ENCODE peak calls at places on chromosome 20, in ten cellular contexts. M is HepG2, U is IMR-90, J is ovary, I is heart left ventricle, W is kidney, O is OCI-LY7, Y is adrenal gland, K is tibial artery, H is stomach. B is an unnamed sample. For H3K36me3, the result is how much of the 10 kb centered on the place peaks cover.

GRCh38 chr20:51121901-51122412 is 99.0 kb upstream of the KCNG1 start:
- DNase-seq in M (no peak), U (peak), J (no peak), I (no peak), W (no peak), O (no peak), Y (no peak), K (no peak), H (no peak), B (no peak)

GRCh38 chr20:61760321-61761112 is 305.2 kb downstream of the TAF4 start:
- DNase-seq in M (no peak), U (no peak), J (no peak), I (no peak), W (no peak), O (no peak), Y (no peak), K (no peak), H (no peak), B (no peak)

GRCh38 chr20:49403911-49404310 is 78.6 kb downstream of the KCNB1 start:
- DNase-seq in M (no peak), U (no peak), J (no peak), I (no peak), W (no peak), O (no peak), Y (no peak), K (no peak), H (no peak), B (no peak)

GRCh38 chr20:12093062-12093796 is 175.5 kb downstream of the BTBD3 start:
- DNase-seq in M (no peak), U (no peak), J (no peak), I (no peak), W (no peak), O (no peak), Y (no peak), K (no peak), H (no peak), B (no peak)

GRCh38 chr20:41386502-41387427 is 20.1 kb upstream of the EMILIN3 start:
- DNase-seq in M (no peak), U (peak), J (no peak), I (peak), W (no peak), O (no peak), Y (no peak), K (no peak), H (no peak), B (no peak)

GRCh38 chr20:2149507-2149906 is 47.9 kb downstream of the STK35 start:
- DNase-seq in M (no peak), U (peak), J (no peak), I (no peak), W (peak), O (no peak), Y (no peak), K (no peak), H (no peak), B (no peak)

GRCh38 chr20:10217517-10218410 is 866 bp upstream of the SNAP25 start:
- DNase-seq in M (no peak), U (peak), J (peak), I (no peak), W (peak), O (no peak), Y (peak), K (peak), H (no peak), B (no peak)

GRCh38 chr20:38129248-38129865 is 35.7 kb downstream of the TGM2 start:
- DNase-seq in M (no peak), U (no peak), J (peak), I (no peak), W (peak), O (no peak), Y (no peak), K (peak), H (no peak), B (no peak)

GRCh38 chr20:64086801-64087200 is 2.6 kb upstream of the LKAAEAR1 start:
- DNase-seq in M (no peak), U (no peak), J (no peak), I (no peak), W (no peak), O (no peak), Y (no peak), K (no peak), H (no peak), B (no peak)

GRCh38 chr20:45020236-45020886 is 54.0 kb downstream of the STK4 start:
- DNase-seq in M (peak), U (peak), J (no peak), I (no peak), W (no peak), O (no peak), Y (no peak), K (no peak), H (no peak), B (no peak)

GRCh38 chr20:22601361-22602141 is 17.2 kb upstream of the FOXA2 start:
- DNase-seq in M (peak), U (no peak), J (no peak), I (no peak), W (no peak), O (no peak), Y (no peak), K (no peak), H (peak), B (no peak)

GRCh38 chr20:15616626-15617025 is 956.6 kb downstream of the KIF16B start:
- DNase-seq in M (no peak), U (peak), J (no peak), I (no peak), W (no peak), O (no peak), Y (no peak), K (no peak), H (no peak), B (no peak)

GRCh38 chr20:17943343-17943742 is 25.3 kb downstream of the SNX5 start:
- DNase-seq in M (no peak), U (no peak), J (no peak), I (no peak), W (no peak), O (peak), Y (no peak), K (no peak), H (no peak), B (no peak)

GRCh38 chr20:14622796-14623195 is 285.4 kb upstream of the FLRT3 start:
- DNase-seq in M (peak), U (peak), J (no peak), I (no peak), W (no peak), O (no peak), Y (peak), K (no peak), H (peak), B (no peak)

GRCh38 chr20:22684072-22684762 is 99.8 kb upstream of the FOXA2 start:
- DNase-seq in M (peak), U (peak), J (peak), I (peak), W (no peak), O (peak), Y (peak), K (peak), H (peak), B (peak)

GRCh38 chr20:22180244-22180643 is 404.1 kb downstream of the FOXA2 start:
- DNase-seq in M (peak), U (no peak), J (no peak), I (no peak), W (no peak), O (peak), Y (no peak), K (no peak), H (no peak), B (no peak)

GRCh38 chr20:366042-366718 is 14.4 kb upstream of the TRIB3 start:
- DNase-seq in M (no peak), U (no peak), J (no peak), I (no peak), W (no peak), O (no peak), Y (peak), K (no peak), H (no peak), B (no peak)

GRCh38 chr20:346640-347316 is at the start of gene NRSN2:
- DNase-seq in M (peak), U (peak), J (peak), I (peak), W (peak), O (no peak), Y (peak), K (peak), H (peak), B (peak)

GRCh38 chr20:8542115-8542486 is 410.0 kb downstream of the PLCB1 start:
- DNase-seq in M (no peak), U (no peak), J (no peak), I (no peak), W (no peak), O (no peak), Y (no peak), K (no peak), H (no peak), B (no peak)

GRCh38 chr20:50151034-50151743 is 2.3 kb downstream of the PEDS1 start:
- DNase-seq in M (no peak), U (no peak), J (no peak), I (no peak), W (no peak), O (no peak), Y (no peak), K (no peak), H (peak), B (no peak)

GRCh38 chr20:34082232-34082887 is 29.7 kb downstream of the EIF2S2 start:
- DNase-seq in M (no peak), U (no peak), J (no peak), I (no peak), W (no peak), O (no peak), Y (no peak), K (no peak), H (no peak), B (no peak)
- H3K36me3 ChIP-seq in M (under half), U (half or more), J (under half), I (half or more), W (under half), O (half or more), Y (under half), K (under half), H (half or more), B (under half)

GRCh38 chr20:35630636-35631035 is 15.0 kb downstream of the SPAG4 start:
- DNase-seq in M (no peak), U (no peak), J (no peak), I (no peak), W (no peak), O (no peak), Y (no peak), K (no peak), H (no peak), B (no peak)
- H3K36me3 ChIP-seq in M (half or more), U (under half), J (under half), I (half or more), W (under half), O (half or more), Y (half or more), K (half or more), H (half or more), B (under half)

GRCh38 chr20:35732644-35732982 is 9.4 kb downstream of the RBM39 start:
- DNase-seq in M (no peak), U (no peak), J (no peak), I (no peak), W (no peak), O (no peak), Y (no peak), K (no peak), H (no peak), B (no peak)
- H3K36me3 ChIP-seq in M (under half), U (half or more), J (under half), I (half or more), W (half or more), O (half or more), Y (half or more), K (half or more), H (half or more), B (under half)

GRCh38 chr20:57705103-57705899 is 4.5 kb downstream of the PMEPA1 start:
- DNase-seq in M (no peak), U (no peak), J (no peak), I (no peak), W (no peak), O (no peak), Y (no peak), K (no peak), H (no peak), B (no peak)
- H3K36me3 ChIP-seq in M (under half), U (under half), J (under half), I (under half), W (under half), O (under half), Y (under half), K (under half), H (under half), B (under half)

GRCh38 chr20:5003626-5004025 is 2.3 kb upstream of the SLC23A2 start:
- DNase-seq in M (no peak), U (no peak), J (no peak), I (no peak), W (peak), O (no peak), Y (no peak), K (no peak), H (no peak), B (no peak)
- H3K36me3 ChIP-seq in M (under half), U (under half), J (under half), I (under half), W (under half), O (under half), Y (under half), K (under half), H (under half), B (under half)

GRCh38 chr20:13418263-13419229 is 197.5 kb downstream of the ISM1 start:
- DNase-seq in M (peak), U (no peak), J (no peak), I (no peak), W (no peak), O (no peak), Y (no peak), K (no peak), H (no peak), B (no peak)
- H3K36me3 ChIP-seq in M (under half), U (under half), J (under half), I (under half), W (under half), O (under half), Y (under half), K (under half), H (under half), B (under half)

GRCh38 chr20:47248448-47248966 is 108.0 kb downstream of the ZMYND8 start:
- DNase-seq in M (no peak), U (no peak), J (no peak), I (no peak), W (no peak), O (no peak), Y (no peak), K (no peak), H (no peak), B (no peak)
- H3K36me3 ChIP-seq in M (half or more), U (under half), J (under half), I (half or more), W (under half), O (half or more), Y (half or more), K (under half), H (half or more), B (under half)

GRCh38 chr20:31923388-31924271 is 28.2 kb downstream of the PDRG1 start:
- DNase-seq in M (no peak), U (no peak), J (no peak), I (no peak), W (peak), O (no peak), Y (no peak), K (no peak), H (no peak), B (no peak)
- H3K36me3 ChIP-seq in M (under half), U (under half), J (under half), I (under half), W (under half), O (under half), Y (under half), K (under half), H (under half), B (under half)

B was measured in Peyer's patch.